ENCODE peak calls at places on chromosome X, in four cellular contexts. I, C, W and O are unnamed samples.

GRCh38 chrX:29295987-29296680 is 708.9 kb downstream of the IL1RAPL1 start:
- DNase-seq in C (no peak), I (no peak), W (no peak), O (no peak)

GRCh38 chrX:23884427-23885024 is 23.2 kb downstream of the APOO start:
- DNase-seq in W (no peak), I (no peak), C (no peak), O (no peak)

GRCh38 chrX:21837056-21837455 is 2.4 kb upstream of the MBTPS2 start:
- DNase-seq in I (no peak), C (no peak), W (no peak), O (no peak)

GRCh38 chrX:114344756-114345155 is 239.1 kb upstream of the HTR2C start:
- DNase-seq in C (no peak), W (peak), I (no peak), O (no peak)

GRCh38 chrX:44267116-44267515 is 76.4 kb downstream of the EFHC2 start:
- DNase-seq in C (no peak), W (no peak), I (no peak), O (no peak)

GRCh38 chrX:74343970-74344622 is 40.1 kb downstream of the ZCCHC13 start:
- DNase-seq in W (peak), I (peak), C (peak), O (peak)

GRCh38 chrX:153603131-153603656 is 4.3 kb upstream of the CCNQ start:
- DNase-seq in W (no peak), I (no peak), C (no peak), O (no peak)

GRCh38 chrX:150841466-150842197 is 56.8 kb downstream of the CD99L2 start:
- DNase-seq in W (no peak), I (no peak), C (no peak), O (no peak)

GRCh38 chrX:17706676-17707075 is 30.6 kb upstream of the SCML1 start:
- DNase-seq in C (no peak), I (no peak), W (no peak), O (peak)

GRCh38 chrX:42188730-42189129 is 265.4 kb upstream of the CASK start:
- DNase-seq in C (no peak), W (no peak), I (no peak), O (no peak)

GRCh38 chrX:52341493-52341892 is 27.3 kb upstream of the XAGE2 start:
- DNase-seq in W (no peak), C (no peak), I (no peak), O (no peak)

GRCh38 chrX:68903111-68903510 is 74.3 kb downstream of the EFNB1 start:
- DNase-seq in I (no peak), C (no peak), W (no peak), O (no peak)

GRCh38 chrX:2483398-2483797 is 17.4 kb downstream of the DHRSX start:
- DNase-seq in I (no peak), W (no peak), C (no peak), O (no peak)

GRCh38 chrX:118503260-118504041 is 7.8 kb downstream of the DOCK11 start:
- DNase-seq in C (no peak), W (no peak), I (no peak), O (no peak)

GRCh38 chrX:150813922-150814321 is 84.5 kb downstream of the CD99L2 start:
- DNase-seq in W (no peak), I (no peak), C (no peak), O (no peak)

GRCh38 chrX:46298821-46299220 is 246.4 kb downstream of the ZNF674 start:
- DNase-seq in C (no peak), W (no peak), I (no peak), O (no peak)

GRCh38 chrX:23797371-23798128 is 14.6 kb downstream of the SAT1 start:
- DNase-seq in I (no peak), C (no peak), W (peak), O (peak)

GRCh38 chrX:56000729-56001128 is 231.4 kb upstream of the KLF8 start:
- DNase-seq in I (no peak), W (no peak), C (no peak), O (no peak)

GRCh38 chrX:119004920-119005524 is 30.6 kb downstream of the LONRF3 start:
- DNase-seq in W (peak), I (peak), C (peak), O (peak)

GRCh38 chrX:46683023-46683422 is 75.9 kb downstream of the SLC9A7 start:
- DNase-seq in I (no peak), C (no peak), W (no peak), O (no peak)

GRCh38 chrX:37491686-37492085 is 79.8 kb upstream of the LANCL3 start:
- DNase-seq in C (no peak), W (no peak), I (no peak), O (no peak)

GRCh38 chrX:123884809-123885408 is 25.1 kb downstream of the XIAP start:
- DNase-seq in W (no peak), I (no peak), C (peak), O (peak)

GRCh38 chrX:131728295-131729145 is 184.6 kb downstream of the OR13H1 start:
- DNase-seq in W (no peak), C (peak), I (no peak), O (no peak)

GRCh38 chrX:27619975-27620374 is 29.8 kb downstream of the DCAF8L2 start:
- DNase-seq in C (no peak), I (no peak), W (no peak), O (peak)

GRCh38 chrX:108250654-108251579 is 159.3 kb downstream of the ATG4A start:
- DNase-seq in W (no peak), C (no peak), I (no peak), O (no peak)

GRCh38 chrX:134369576-134369975 is 90.4 kb upstream of the HPRT1 start:
- DNase-seq in W (no peak), I (no peak), C (no peak), O (no peak)

GRCh38 chrX:72714471-72714916 is 388 bp upstream of the PHKA1 start:
- DNase-seq in I (no peak), W (peak), C (peak), O (peak)

GRCh38 chrX:12372111-12372510 is 233.8 kb downstream of the FRMPD4 start:
- DNase-seq in W (no peak), I (no peak), C (no peak), O (no peak)

GRCh38 chrX:12956704-12957541 is 18.0 kb upstream of the TMSB4X start:
- DNase-seq in W (no peak), I (no peak), C (peak), O (no peak)

GRCh38 chrX:148043456-148043855 is 62.3 kb downstream of the FMR1NB start:
- DNase-seq in I (no peak), W (no peak), C (no peak), O (no peak)

GRCh38 chrX:18890724-18891560 is 93.0 kb downstream of the PHKA2 start:
- DNase-seq in W (no peak), C (no peak), I (no peak), O (no peak)

GRCh38 chrX:66022742-66023725 is 16.8 kb downstream of the VSIG4 start:
- DNase-seq in C (no peak), I (no peak), W (no peak), O (no peak)

GRCh38 chrX:21708116-21708515 is 49.8 kb downstream of the SMPX start:
- DNase-seq in W (no peak), I (no peak), C (no peak), O (peak)